ENCODE peak calls at places on chromosome 9, in seven cellular contexts. J is OCI-LY7; M is brain microvascular endothelial cell; X is A673; P is transverse colon; A is effector memory CD4-positive, alpha-beta T cell; U is IMR-90. Q is an unnamed sample.

GRCh38 chr9:68704804-68705635 is at the start of gene PIP5K1B:
- DNase-seq in J (peak; percentile 92), M (peak; percentile 27), X (peak; percentile 60), P (peak; percentile 90), A (no peak), U (peak; percentile 29), Q (peak; percentile 85)

GRCh38 chr9:133057006-133057405 is 4.8 kb upstream of the CEL start:
- DNase-seq in J (no peak), M (no peak), X (no peak), P (no peak), A (no peak), U (no peak), Q (peak; percentile 73)

GRCh38 chr9:109117856-109118801 is 1.6 kb downstream of the TMEM245 start:
- DNase-seq in J (peak; percentile 52), M (peak; percentile 95), X (peak; percentile 73), P (peak; percentile 19), A (peak; percentile 33), U (peak; percentile 89), Q (peak; percentile 51)

GRCh38 chr9:87140605-87141109 is 193.4 kb upstream of the GAS1 start:
- DNase-seq in J (no peak), M (peak; percentile 24), X (peak; percentile 90), P (no peak), A (no peak), U (no peak), Q (no peak)

GRCh38 chr9:128416432-128417019 is 4.1 kb upstream of the CERCAM start:
- DNase-seq in J (peak; percentile 44), M (no peak), X (peak; percentile 54), P (no peak), A (no peak), U (no peak), Q (no peak)

GRCh38 chr9:133842174-133842573 is 104.0 kb upstream of the SARDH start:
- DNase-seq in J (no peak), M (no peak), X (no peak), P (peak; percentile 81), A (no peak), U (no peak), Q (no peak)

GRCh38 chr9:132997591-132997990 is 19.1 kb downstream of the GFI1B start:
- DNase-seq in J (no peak), M (peak; percentile 76), X (no peak), P (no peak), A (no peak), U (peak; percentile 65), Q (no peak)

GRCh38 chr9:36204906-36205547 is 14.3 kb downstream of the CLTA start:
- DNase-seq in J (no peak), M (peak; percentile 18), X (no peak), P (no peak), A (no peak), U (no peak), Q (no peak)

GRCh38 chr9:114341152-114341830 is 11.6 kb downstream of the ORM2 start:
- DNase-seq in J (no peak), M (no peak), X (no peak), P (no peak), A (no peak), U (no peak), Q (no peak)

GRCh38 chr9:110543631-110544051 is 35.9 kb downstream of the SVEP1 start:
- DNase-seq in J (no peak), M (no peak), X (peak; percentile 63), P (no peak), A (no peak), U (no peak), Q (peak; percentile 16)

GRCh38 chr9:120574473-120574872 is 5.5 kb downstream of the CDK5RAP2 start:
- DNase-seq in J (no peak), M (no peak), X (no peak), P (no peak), A (no peak), U (no peak), Q (no peak)

GRCh38 chr9:22208846-22209585 is 199.9 kb upstream of the CDKN2B start:
- DNase-seq in J (no peak), M (no peak), X (no peak), P (no peak), A (no peak), U (no peak), Q (no peak)

GRCh38 chr9:127224178-127224882 is 40.2 kb upstream of the GARNL3 start:
- DNase-seq in J (peak; percentile 96), M (peak; percentile 75), X (peak; percentile 96), P (peak; percentile 94), A (peak; percentile 82), U (peak; percentile 69), Q (peak; percentile 94)

GRCh38 chr9:102185371-102185770 is 446.9 kb upstream of the GRIN3A start:
- DNase-seq in J (no peak), M (no peak), X (no peak), P (no peak), A (no peak), U (no peak), Q (peak; percentile 40)

GRCh38 chr9:136244116-136244775 is 1.4 kb downstream of the QSOX2 start:
- DNase-seq in J (peak; percentile 84), M (no peak), X (no peak), P (no peak), A (peak; percentile 11), U (no peak), Q (no peak)

GRCh38 chr9:130565792-130566191 is 13.6 kb upstream of the FUBP3 start:
- DNase-seq in J (no peak), M (no peak), X (no peak), P (no peak), A (no peak), U (no peak), Q (no peak)

GRCh38 chr9:121896545-121896943 is 196.6 kb downstream of the TTLL11 start:
- DNase-seq in J (no peak), M (no peak), X (no peak), P (no peak), A (no peak), U (no peak), Q (no peak)

GRCh38 chr9:79639354-79639753 is 67.6 kb downstream of the TLE4 start:
- DNase-seq in J (no peak), M (no peak), X (no peak), P (no peak), A (no peak), U (peak; percentile 43), Q (no peak)

GRCh38 chr9:122227576-122227903 is 1.2 kb downstream of the LHX6 start:
- DNase-seq in J (no peak), M (no peak), X (no peak), P (no peak), A (no peak), U (no peak), Q (no peak)

DNA sequence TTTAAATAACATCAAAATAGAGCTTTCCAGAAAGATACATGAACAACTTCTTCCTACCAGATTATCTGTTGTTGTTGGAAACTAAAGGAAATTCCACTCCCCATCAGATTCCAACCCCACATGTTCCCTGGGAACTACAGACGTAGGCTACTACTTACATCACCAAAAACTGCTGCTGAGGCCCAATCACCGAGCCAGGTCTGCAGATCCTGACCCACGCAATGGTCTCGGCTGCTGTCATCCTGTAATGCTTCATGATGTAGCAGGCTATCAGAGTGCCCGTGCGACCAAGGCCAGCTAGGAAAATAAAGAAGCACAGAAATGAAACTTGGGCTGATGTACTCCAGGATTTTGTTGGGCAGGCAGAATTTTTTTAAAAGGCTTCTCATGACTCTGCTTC is 73.5 kb downstream of the HABP4 start:
- DNase-seq in J (no peak), M (peak; percentile 89), X (no peak), P (no peak), A (no peak), U (no peak), Q (no peak)
- H3K27ac ChIP-seq in J (no peak overlapping the region), M (peak overlapping the region; percentile 40), X (no peak overlapping the region), P (no peak overlapping the region), A (no peak overlapping the region), U (no peak overlapping the region), Q (no peak overlapping the region)

GRCh38 chr9:98146101-98146991 is 27.3 kb upstream of the TRIM14 start:
- DNase-seq in J (no peak), M (no peak), X (no peak), P (peak; percentile 91), A (no peak), U (peak; percentile 27), Q (peak; percentile 69)
- H3K27ac ChIP-seq in J (no peak overlapping the region), M (no peak overlapping the region), X (no peak overlapping the region), P (peak overlapping the region; percentile 86), A (no peak overlapping the region), U (no peak overlapping the region), Q (peak overlapping the region; percentile 75)

GRCh38 chr9:89464991-89465390 is 32.9 kb downstream of the SEMA4D start:
- DNase-seq in J (no peak), M (no peak), X (no peak), P (no peak), A (no peak), U (no peak), Q (no peak)
- H3K27ac ChIP-seq in J (no peak overlapping the region), M (no peak overlapping the region), X (no peak overlapping the region), P (peak overlapping the region; percentile 77), A (peak overlapping the region; percentile 77), U (no peak overlapping the region), Q (peak overlapping the region; percentile 54)

DNA sequence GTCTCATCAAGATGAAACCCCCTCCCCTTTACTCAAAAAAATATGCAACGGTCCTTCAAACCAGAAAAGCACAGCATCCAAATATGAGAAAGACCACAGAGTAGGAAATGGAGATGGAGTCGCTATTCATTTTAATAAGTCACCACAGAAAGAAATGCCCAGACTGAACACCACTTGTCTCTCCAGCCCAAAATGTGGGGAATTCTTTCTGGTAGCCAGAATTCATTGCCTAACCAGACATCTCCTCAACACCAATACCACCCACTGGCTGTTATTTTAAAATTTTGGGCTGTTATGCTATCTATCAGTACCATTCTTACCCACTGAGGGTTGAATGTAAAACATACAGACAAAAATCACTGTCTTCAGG is 100.1 kb downstream of the SUSD1 start:
- DNase-seq in J (no peak), M (no peak), X (no peak), P (no peak), A (no peak), U (no peak), Q (no peak)
- H3K27ac ChIP-seq in J (no peak overlapping the region), M (peak overlapping the region; percentile 100), X (no peak overlapping the region), P (peak overlapping the region; percentile 88), A (no peak overlapping the region), U (peak overlapping the region; percentile 27), Q (peak overlapping the region; percentile 36)

GRCh38 chr9:19648672-19649071 is 140.2 kb downstream of the SLC24A2 start:
- DNase-seq in J (no peak), M (no peak), X (no peak), P (no peak), A (no peak), U (no peak), Q (no peak)
- H3K27ac ChIP-seq in J (no peak overlapping the region), M (no peak overlapping the region), X (no peak overlapping the region), P (no peak overlapping the region), A (no peak overlapping the region), U (no peak overlapping the region), Q (no peak overlapping the region)

Q was measured in body of pancreas.